ENCODE peak calls at places on chromosomes 11 and 22, in ten cellular contexts. B is retinal pigment epithelial cell; T is GM12865; Y is GM20000; E is nephron progenitor cell; H is neural crest cell; N is GM13976; M is kidney epithelial cell; U is epithelial cell of esophagus; Q is CD4-positive, alpha-beta T cell. I is an unnamed sample.

GRCh38 chr11:66418986-66419308 is 1.9 kb upstream of the NPAS4 start:
- DNase-seq in B (no peak), T (no peak), Y (no peak), E (no peak), H (no peak), N (no peak), M (no peak), U (no peak), Q (no peak), I (no peak)

GRCh38 chr11:1074244-1075221 is at the start of gene MUC2:
- DNase-seq in B (no peak), T (no peak), Y (no peak), E (peak), H (no peak), N (no peak), M (no peak), U (no peak), Q (no peak), I (no peak)

GRCh38 chr11:57792060-57792541 is 30.5 kb downstream of the CTNND1 start:
- DNase-seq in B (no peak), T (peak), Y (peak), E (no peak), H (no peak), N (peak), M (no peak), U (peak), Q (peak), I (peak)

GRCh38 chr11:61635787-61636186 is 44.4 kb upstream of the DAGLA start:
- DNase-seq in B (no peak), T (no peak), Y (no peak), E (no peak), H (no peak), N (no peak), M (no peak), U (no peak), Q (no peak), I (no peak)

GRCh38 chr11:134527382-134528243 is 115.6 kb upstream of the B3GAT1 start:
- DNase-seq in B (no peak), T (no peak), Y (no peak), E (no peak), H (no peak), N (no peak), M (no peak), U (no peak), Q (no peak), I (no peak)

GRCh38 chr11:8328231-8328794 is 64.6 kb upstream of the LMO1 start:
- DNase-seq in B (no peak), T (no peak), Y (no peak), E (no peak), H (no peak), N (no peak), M (no peak), U (no peak), Q (no peak), I (no peak)

GRCh38 chr11:65060913-65061408 is 2.6 kb upstream of the NAALADL1 start:
- DNase-seq in B (no peak), T (no peak), Y (no peak), E (no peak), H (no peak), N (no peak), M (no peak), U (peak), Q (no peak), I (peak)

GRCh38 chr22:29031236-29031982 is 30.2 kb downstream of the C22orf31 start:
- DNase-seq in B (peak), T (no peak), Y (no peak), E (peak), H (no peak), N (peak), M (peak), U (peak), Q (no peak), I (peak)

GRCh38 chr11:3147257-3147619 is 17.9 kb downstream of the OSBPL5 start:
- DNase-seq in B (no peak), T (no peak), Y (no peak), E (no peak), H (no peak), N (no peak), M (no peak), U (no peak), Q (no peak), I (no peak)

DNA sequence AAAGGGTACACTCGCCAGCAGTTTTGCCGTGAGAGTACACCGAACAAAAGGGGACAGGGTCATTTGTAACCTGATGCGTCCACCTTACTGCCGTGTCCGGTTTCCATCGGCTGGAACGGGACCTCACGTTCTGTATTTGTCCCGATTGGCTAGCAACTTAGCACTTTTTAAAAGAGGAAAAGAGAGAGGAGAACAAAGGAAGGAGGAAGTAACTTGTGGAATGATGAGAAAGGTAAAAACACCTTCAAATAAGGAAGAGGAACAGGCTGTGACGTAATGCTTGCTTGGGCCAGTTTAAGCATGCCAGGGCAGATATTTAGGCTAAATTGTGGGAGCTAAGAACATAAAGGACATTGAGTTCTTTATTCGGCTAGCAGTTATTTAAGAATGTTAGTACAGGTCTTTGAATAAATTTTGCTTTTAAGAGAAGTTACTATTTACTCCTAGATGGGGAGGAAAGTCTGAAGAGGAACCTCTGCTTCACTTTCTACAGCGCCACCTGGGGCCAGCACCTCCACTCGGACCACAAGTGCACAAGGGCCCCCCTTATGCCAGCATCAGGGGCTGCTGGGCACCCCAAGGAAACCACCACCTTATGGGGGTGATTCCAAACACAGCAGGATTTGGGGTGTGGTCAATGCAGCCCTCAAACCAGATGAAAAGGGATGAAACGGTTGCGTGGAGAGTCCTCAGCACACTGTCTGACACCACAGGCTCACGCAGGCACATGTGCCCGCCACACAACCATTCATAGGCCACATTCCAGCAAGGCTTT is 5.8 kb downstream of the ARSA start:
- DNase-seq in B (no peak), T (peak), Y (peak), E (no peak), H (no peak), N (peak), M (no peak), U (peak), Q (peak), I (peak)
- TF ChIP-seq CTCF in B (peak), T (peak), Y (peak), E (no peak), H (no peak), N (peak), M (peak), U (peak), Q (peak), I (peak)

DNA sequence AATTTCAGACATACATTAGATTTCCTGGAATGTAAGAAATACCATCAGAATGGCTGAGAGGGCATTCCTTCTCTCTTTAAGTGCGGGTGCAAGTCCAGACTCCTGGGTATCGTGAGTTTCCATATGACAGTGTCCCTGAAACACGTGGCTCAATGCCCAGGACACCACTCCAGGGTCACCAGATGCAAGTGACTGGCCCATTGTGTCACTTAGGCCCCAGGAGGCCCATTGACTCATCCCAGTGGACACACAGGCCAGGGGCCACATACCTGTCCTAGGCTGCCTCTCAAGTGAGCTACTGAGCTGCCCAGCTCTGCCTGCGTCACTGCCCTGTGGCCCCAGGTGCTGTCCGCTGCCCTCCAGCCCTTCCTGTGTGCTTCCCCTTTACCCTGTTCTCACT is 18.5 kb downstream of the FBLN1 start:
- DNase-seq in B (no peak), T (no peak), Y (no peak), E (no peak), H (no peak), N (no peak), M (no peak), U (no peak), Q (no peak), I (no peak)
- TF ChIP-seq CTCF in B (no peak), T (no peak), Y (no peak), E (no peak), H (no peak), N (no peak), M (no peak), U (no peak), Q (no peak), I (no peak)

GRCh38 chr11:46127150-46127638 is 5.9 kb upstream of the PHF21A start:
- DNase-seq in B (no peak), T (peak), Y (peak), E (no peak), H (no peak), N (peak), M (no peak), U (peak), Q (peak), I (peak)
- TF ChIP-seq CTCF in B (peak), T (peak), Y (peak), E (no peak), H (peak), N (peak), M (peak), U (peak), Q (peak), I (peak)

GRCh38 chr22:36855478-36855877 is 5.3 kb upstream of the NCF4 start:
- DNase-seq in B (no peak), T (no peak), Y (no peak), E (no peak), H (no peak), N (no peak), M (no peak), U (no peak), Q (no peak), I (no peak)

GRCh38 chr22:36850682-36851081 is 10.1 kb upstream of the NCF4 start:
- DNase-seq in B (no peak), T (no peak), Y (no peak), E (no peak), H (no peak), N (no peak), M (no peak), U (no peak), Q (no peak), I (no peak)

GRCh38 chr22:36852056-36852973 is 8.5 kb upstream of the NCF4 start:
- DNase-seq in B (no peak), T (no peak), Y (no peak), E (no peak), H (no peak), N (no peak), M (no peak), U (no peak), Q (no peak), I (no peak)

GRCh38 chr22:36856121-36856791 is 4.5 kb upstream of the NCF4 start:
- DNase-seq in B (peak), T (peak), Y (peak), E (peak), H (peak), N (peak), M (peak), U (peak), Q (peak), I (peak)

GRCh38 chr22:36853407-36854099 is 7.3 kb upstream of the NCF4 start:
- DNase-seq in B (no peak), T (peak), Y (peak), E (peak), H (peak), N (peak), M (no peak), U (peak), Q (peak), I (peak)
- TF ChIP-seq CTCF in B (peak), T (peak), Y (peak), E (peak), H (peak), N (peak), M (peak), U (peak), Q (peak), I (peak)